ENCODE peak calls at places on chromosomes 16 and 17, in nine cellular contexts. One of them, this sample, is unnamed.

GRCh38 chr17:48445248-48445620 is 15.2 kb upstream of the SKAP1 start:
- DNase-seq in CD8-positive, alpha-beta memory T cell: no peak
- DNase-seq in cardiac muscle cell: no peak
- DNase-seq in fibroblast of mammary gland: no peak
- DNase-seq in fibroblast of pulmonary artery: no peak
- DNase-seq in iris pigment epithelial cell: no peak
- DNase-seq in NCI-H1417 treated with DMSO at 0.1 percent for 48 hours: no peak
- DNase-seq in heart right ventricle: no peak
- DNase-seq in naive thymus-derived CD8-positive, alpha-beta T cell: no peak
- DNase-seq in this sample: no peak

GRCh38 chr16:29663020-29663828 is at the start of gene SPN:
- DNase-seq in CD8-positive, alpha-beta memory T cell: peak
- DNase-seq in cardiac muscle cell: no peak
- DNase-seq in fibroblast of mammary gland: no peak
- DNase-seq in fibroblast of pulmonary artery: no peak
- DNase-seq in iris pigment epithelial cell: no peak
- DNase-seq in NCI-H1417 treated with DMSO at 0.1 percent for 48 hours: no peak
- DNase-seq in heart right ventricle: no peak
- DNase-seq in naive thymus-derived CD8-positive, alpha-beta T cell: peak
- DNase-seq in this sample: no peak

GRCh38 chr16:6827931-6828330 is 504.7 kb upstream of the RBFOX1 start:
- DNase-seq in CD8-positive, alpha-beta memory T cell: no peak
- DNase-seq in cardiac muscle cell: no peak
- DNase-seq in fibroblast of mammary gland: no peak
- DNase-seq in fibroblast of pulmonary artery: no peak
- DNase-seq in iris pigment epithelial cell: no peak
- DNase-seq in NCI-H1417 treated with DMSO at 0.1 percent for 48 hours: no peak
- DNase-seq in heart right ventricle: no peak
- DNase-seq in naive thymus-derived CD8-positive, alpha-beta T cell: no peak
- DNase-seq in this sample: no peak

GRCh38 chr17:71802663-71803062 is 318.2 kb upstream of the SOX9 start:
- DNase-seq in CD8-positive, alpha-beta memory T cell: no peak
- DNase-seq in cardiac muscle cell: no peak
- DNase-seq in fibroblast of mammary gland: no peak
- DNase-seq in fibroblast of pulmonary artery: no peak
- DNase-seq in iris pigment epithelial cell: no peak
- DNase-seq in NCI-H1417 treated with DMSO at 0.1 percent for 48 hours: no peak
- DNase-seq in heart right ventricle: no peak
- DNase-seq in naive thymus-derived CD8-positive, alpha-beta T cell: no peak
- DNase-seq in this sample: no peak

GRCh38 chr16:52914428-52914827 is 138.3 kb downstream of the CHD9NB start:
- DNase-seq in CD8-positive, alpha-beta memory T cell: no peak
- DNase-seq in cardiac muscle cell: no peak
- DNase-seq in fibroblast of mammary gland: no peak
- DNase-seq in fibroblast of pulmonary artery: no peak
- DNase-seq in iris pigment epithelial cell: no peak
- DNase-seq in NCI-H1417 treated with DMSO at 0.1 percent for 48 hours: no peak
- DNase-seq in heart right ventricle: no peak
- DNase-seq in naive thymus-derived CD8-positive, alpha-beta T cell: no peak
- DNase-seq in this sample: no peak

GRCh38 chr17:76139801-76140660 is 1.0 kb downstream of the FOXJ1 start:
- DNase-seq in CD8-positive, alpha-beta memory T cell: peak
- DNase-seq in cardiac muscle cell: no peak
- DNase-seq in fibroblast of mammary gland: peak
- DNase-seq in fibroblast of pulmonary artery: no peak
- DNase-seq in iris pigment epithelial cell: no peak
- DNase-seq in NCI-H1417 treated with DMSO at 0.1 percent for 48 hours: no peak
- DNase-seq in heart right ventricle: no peak
- DNase-seq in naive thymus-derived CD8-positive, alpha-beta T cell: peak
- DNase-seq in this sample: peak

GRCh38 chr17:51860934-51861561 is 297.5 kb downstream of the CA10 start:
- DNase-seq in CD8-positive, alpha-beta memory T cell: no peak
- DNase-seq in cardiac muscle cell: peak
- DNase-seq in fibroblast of mammary gland: peak
- DNase-seq in fibroblast of pulmonary artery: peak
- DNase-seq in iris pigment epithelial cell: peak
- DNase-seq in NCI-H1417 treated with DMSO at 0.1 percent for 48 hours: no peak
- DNase-seq in heart right ventricle: no peak
- DNase-seq in naive thymus-derived CD8-positive, alpha-beta T cell: no peak
- DNase-seq in this sample: no peak

GRCh38 chr16:18069683-18070082 is 266.9 kb downstream of the NPIPA8 start:
- DNase-seq in CD8-positive, alpha-beta memory T cell: no peak
- DNase-seq in cardiac muscle cell: no peak
- DNase-seq in fibroblast of mammary gland: no peak
- DNase-seq in fibroblast of pulmonary artery: no peak
- DNase-seq in iris pigment epithelial cell: no peak
- DNase-seq in NCI-H1417 treated with DMSO at 0.1 percent for 48 hours: no peak
- DNase-seq in heart right ventricle: no peak
- DNase-seq in naive thymus-derived CD8-positive, alpha-beta T cell: no peak
- DNase-seq in this sample: no peak

GRCh38 chr17:64773836-64774761 is 112.0 kb upstream of the SMURF2 start:
- DNase-seq in CD8-positive, alpha-beta memory T cell: no peak
- DNase-seq in cardiac muscle cell: peak
- DNase-seq in fibroblast of mammary gland: peak
- DNase-seq in fibroblast of pulmonary artery: peak
- DNase-seq in iris pigment epithelial cell: peak
- DNase-seq in NCI-H1417 treated with DMSO at 0.1 percent for 48 hours: peak
- DNase-seq in heart right ventricle: no peak
- DNase-seq in naive thymus-derived CD8-positive, alpha-beta T cell: no peak
- DNase-seq in this sample: no peak

GRCh38 chr17:11871773-11872172 is 125.5 kb downstream of the ZNF18 start:
- DNase-seq in CD8-positive, alpha-beta memory T cell: no peak
- DNase-seq in cardiac muscle cell: no peak
- DNase-seq in fibroblast of mammary gland: no peak
- DNase-seq in fibroblast of pulmonary artery: no peak
- DNase-seq in iris pigment epithelial cell: no peak
- DNase-seq in NCI-H1417 treated with DMSO at 0.1 percent for 48 hours: no peak
- DNase-seq in heart right ventricle: no peak
- DNase-seq in naive thymus-derived CD8-positive, alpha-beta T cell: no peak
- DNase-seq in this sample: no peak

GRCh38 chr17:41494524-41494923 is 4.8 kb upstream of the KRT36 start:
- DNase-seq in CD8-positive, alpha-beta memory T cell: no peak
- DNase-seq in cardiac muscle cell: no peak
- DNase-seq in fibroblast of mammary gland: peak
- DNase-seq in fibroblast of pulmonary artery: peak
- DNase-seq in iris pigment epithelial cell: peak
- DNase-seq in NCI-H1417 treated with DMSO at 0.1 percent for 48 hours: no peak
- DNase-seq in heart right ventricle: no peak
- DNase-seq in naive thymus-derived CD8-positive, alpha-beta T cell: no peak
- DNase-seq in this sample: no peak

GRCh38 chr16:30777591-30778297 is 9.3 kb downstream of the ZNF629 start:
- DNase-seq in CD8-positive, alpha-beta memory T cell: no peak
- DNase-seq in cardiac muscle cell: no peak
- DNase-seq in fibroblast of mammary gland: no peak
- DNase-seq in fibroblast of pulmonary artery: no peak
- DNase-seq in iris pigment epithelial cell: no peak
- DNase-seq in NCI-H1417 treated with DMSO at 0.1 percent for 48 hours: no peak
- DNase-seq in heart right ventricle: no peak
- DNase-seq in naive thymus-derived CD8-positive, alpha-beta T cell: no peak
- DNase-seq in this sample: no peak

GRCh38 chr17:72259977-72260376 is 139.2 kb downstream of the SOX9 start:
- DNase-seq in CD8-positive, alpha-beta memory T cell: no peak
- DNase-seq in cardiac muscle cell: no peak
- DNase-seq in fibroblast of mammary gland: no peak
- DNase-seq in fibroblast of pulmonary artery: no peak
- DNase-seq in iris pigment epithelial cell: no peak
- DNase-seq in NCI-H1417 treated with DMSO at 0.1 percent for 48 hours: no peak
- DNase-seq in heart right ventricle: no peak
- DNase-seq in naive thymus-derived CD8-positive, alpha-beta T cell: no peak
- DNase-seq in this sample: no peak

GRCh38 chr16:70590722-70591438 is 55.5 kb upstream of the IL34 start:
- DNase-seq in CD8-positive, alpha-beta memory T cell: no peak
- DNase-seq in cardiac muscle cell: no peak
- DNase-seq in fibroblast of mammary gland: no peak
- DNase-seq in fibroblast of pulmonary artery: peak
- DNase-seq in iris pigment epithelial cell: no peak
- DNase-seq in NCI-H1417 treated with DMSO at 0.1 percent for 48 hours: no peak
- DNase-seq in heart right ventricle: peak
- DNase-seq in naive thymus-derived CD8-positive, alpha-beta T cell: no peak
- DNase-seq in this sample: no peak

GRCh38 chr17:17679748-17680147 is 1.5 kb upstream of the RAI1 start:
- DNase-seq in CD8-positive, alpha-beta memory T cell: no peak
- DNase-seq in cardiac muscle cell: no peak
- DNase-seq in fibroblast of mammary gland: no peak
- DNase-seq in fibroblast of pulmonary artery: no peak
- DNase-seq in iris pigment epithelial cell: no peak
- DNase-seq in NCI-H1417 treated with DMSO at 0.1 percent for 48 hours: no peak
- DNase-seq in heart right ventricle: no peak
- DNase-seq in naive thymus-derived CD8-positive, alpha-beta T cell: no peak
- DNase-seq in this sample: no peak

GRCh38 chr17:80855968-80856862 is 135.4 kb upstream of the CHMP6 start:
- DNase-seq in CD8-positive, alpha-beta memory T cell: no peak
- DNase-seq in cardiac muscle cell: peak
- DNase-seq in fibroblast of mammary gland: peak
- DNase-seq in fibroblast of pulmonary artery: peak
- DNase-seq in iris pigment epithelial cell: peak
- DNase-seq in NCI-H1417 treated with DMSO at 0.1 percent for 48 hours: no peak
- DNase-seq in heart right ventricle: peak
- DNase-seq in naive thymus-derived CD8-positive, alpha-beta T cell: no peak
- DNase-seq in this sample: no peak

GRCh38 chr17:50684612-50685333 is 22.9 kb downstream of the ANKRD40 start:
- DNase-seq in CD8-positive, alpha-beta memory T cell: no peak
- DNase-seq in cardiac muscle cell: no peak
- DNase-seq in fibroblast of mammary gland: no peak
- DNase-seq in fibroblast of pulmonary artery: no peak
- DNase-seq in iris pigment epithelial cell: no peak
- DNase-seq in NCI-H1417 treated with DMSO at 0.1 percent for 48 hours: no peak
- DNase-seq in heart right ventricle: no peak
- DNase-seq in naive thymus-derived CD8-positive, alpha-beta T cell: no peak
- DNase-seq in this sample: no peak

GRCh38 chr17:263773-264172 is 82.3 kb upstream of the DOC2B start:
- DNase-seq in CD8-positive, alpha-beta memory T cell: no peak
- DNase-seq in cardiac muscle cell: no peak
- DNase-seq in fibroblast of mammary gland: no peak
- DNase-seq in fibroblast of pulmonary artery: no peak
- DNase-seq in iris pigment epithelial cell: no peak
- DNase-seq in NCI-H1417 treated with DMSO at 0.1 percent for 48 hours: no peak
- DNase-seq in heart right ventricle: no peak
- DNase-seq in naive thymus-derived CD8-positive, alpha-beta T cell: no peak
- DNase-seq in this sample: no peak

GRCh38 chr17:39455919-39456318 is 4.9 kb upstream of the MED1 start:
- DNase-seq in CD8-positive, alpha-beta memory T cell: no peak
- DNase-seq in cardiac muscle cell: no peak
- DNase-seq in fibroblast of mammary gland: no peak
- DNase-seq in fibroblast of pulmonary artery: no peak
- DNase-seq in iris pigment epithelial cell: no peak
- DNase-seq in NCI-H1417 treated with DMSO at 0.1 percent for 48 hours: no peak
- DNase-seq in heart right ventricle: no peak
- DNase-seq in naive thymus-derived CD8-positive, alpha-beta T cell: no peak
- DNase-seq in this sample: no peak

GRCh38 chr16:4580245-4580644 is 24.1 kb downstream of the C16orf96 start:
- DNase-seq in CD8-positive, alpha-beta memory T cell: no peak
- DNase-seq in cardiac muscle cell: peak
- DNase-seq in fibroblast of mammary gland: peak
- DNase-seq in fibroblast of pulmonary artery: peak
- DNase-seq in iris pigment epithelial cell: peak
- DNase-seq in NCI-H1417 treated with DMSO at 0.1 percent for 48 hours: no peak
- DNase-seq in heart right ventricle: no peak
- DNase-seq in naive thymus-derived CD8-positive, alpha-beta T cell: no peak
- DNase-seq in this sample: no peak

GRCh38 chr16:56610609-56611111 is 2.3 kb downstream of the MT2A start:
- DNase-seq in CD8-positive, alpha-beta memory T cell: no peak
- DNase-seq in cardiac muscle cell: peak
- DNase-seq in fibroblast of mammary gland: peak
- DNase-seq in fibroblast of pulmonary artery: peak
- DNase-seq in iris pigment epithelial cell: peak
- DNase-seq in NCI-H1417 treated with DMSO at 0.1 percent for 48 hours: no peak
- DNase-seq in heart right ventricle: peak
- DNase-seq in naive thymus-derived CD8-positive, alpha-beta T cell: no peak
- DNase-seq in this sample: no peak

GRCh38 chr16:59707441-59707840 is 973.3 kb upstream of the GOT2 start:
- DNase-seq in CD8-positive, alpha-beta memory T cell: no peak
- DNase-seq in cardiac muscle cell: no peak
- DNase-seq in fibroblast of mammary gland: no peak
- DNase-seq in fibroblast of pulmonary artery: no peak
- DNase-seq in iris pigment epithelial cell: no peak
- DNase-seq in NCI-H1417 treated with DMSO at 0.1 percent for 48 hours: no peak
- DNase-seq in heart right ventricle: no peak
- DNase-seq in naive thymus-derived CD8-positive, alpha-beta T cell: no peak
- DNase-seq in this sample: no peak

GRCh38 chr17:45794840-45795239 is 10.7 kb downstream of the CRHR1 start:
- DNase-seq in CD8-positive, alpha-beta memory T cell: no peak
- DNase-seq in cardiac muscle cell: peak
- DNase-seq in fibroblast of mammary gland: peak
- DNase-seq in fibroblast of pulmonary artery: no peak
- DNase-seq in iris pigment epithelial cell: no peak
- DNase-seq in NCI-H1417 treated with DMSO at 0.1 percent for 48 hours: no peak
- DNase-seq in heart right ventricle: no peak
- DNase-seq in naive thymus-derived CD8-positive, alpha-beta T cell: no peak
- DNase-seq in this sample: no peak

GRCh38 chr16:13390093-13390985 is 488.9 kb downstream of the SHISA9 start:
- DNase-seq in CD8-positive, alpha-beta memory T cell: no peak
- DNase-seq in cardiac muscle cell: no peak
- DNase-seq in fibroblast of mammary gland: no peak
- DNase-seq in fibroblast of pulmonary artery: no peak
- DNase-seq in iris pigment epithelial cell: no peak
- DNase-seq in NCI-H1417 treated with DMSO at 0.1 percent for 48 hours: no peak
- DNase-seq in heart right ventricle: no peak
- DNase-seq in naive thymus-derived CD8-positive, alpha-beta T cell: no peak
- DNase-seq in this sample: no peak

GRCh38 chr16:17432902-17433576 is 37.7 kb downstream of the XYLT1 start:
- DNase-seq in CD8-positive, alpha-beta memory T cell: no peak
- DNase-seq in cardiac muscle cell: peak
- DNase-seq in fibroblast of mammary gland: peak
- DNase-seq in fibroblast of pulmonary artery: peak
- DNase-seq in iris pigment epithelial cell: no peak
- DNase-seq in NCI-H1417 treated with DMSO at 0.1 percent for 48 hours: no peak
- DNase-seq in heart right ventricle: no peak
- DNase-seq in naive thymus-derived CD8-positive, alpha-beta T cell: no peak
- DNase-seq in this sample: no peak

GRCh38 chr17:74386397-74386796 is 19.1 kb downstream of the GPR142 start:
- DNase-seq in CD8-positive, alpha-beta memory T cell: no peak
- DNase-seq in cardiac muscle cell: peak
- DNase-seq in fibroblast of mammary gland: peak
- DNase-seq in fibroblast of pulmonary artery: peak
- DNase-seq in iris pigment epithelial cell: no peak
- DNase-seq in NCI-H1417 treated with DMSO at 0.1 percent for 48 hours: no peak
- DNase-seq in heart right ventricle: peak
- DNase-seq in naive thymus-derived CD8-positive, alpha-beta T cell: no peak
- DNase-seq in this sample: no peak

GRCh38 chr17:68519911-68520310 is 7.7 kb downstream of the PRKAR1A start:
- DNase-seq in CD8-positive, alpha-beta memory T cell: no peak
- DNase-seq in cardiac muscle cell: peak
- DNase-seq in fibroblast of mammary gland: no peak
- DNase-seq in fibroblast of pulmonary artery: no peak
- DNase-seq in iris pigment epithelial cell: peak
- DNase-seq in NCI-H1417 treated with DMSO at 0.1 percent for 48 hours: no peak
- DNase-seq in heart right ventricle: peak
- DNase-seq in naive thymus-derived CD8-positive, alpha-beta T cell: no peak
- DNase-seq in this sample: no peak

GRCh38 chr17:8470447-8471047 is 34.9 kb downstream of the NDEL1 start:
- DNase-seq in CD8-positive, alpha-beta memory T cell: no peak
- DNase-seq in cardiac muscle cell: peak
- DNase-seq in fibroblast of mammary gland: peak
- DNase-seq in fibroblast of pulmonary artery: peak
- DNase-seq in iris pigment epithelial cell: no peak
- DNase-seq in NCI-H1417 treated with DMSO at 0.1 percent for 48 hours: no peak
- DNase-seq in heart right ventricle: peak
- DNase-seq in naive thymus-derived CD8-positive, alpha-beta T cell: no peak
- DNase-seq in this sample: no peak

GRCh38 chr17:2994441-2994840 is 69.0 kb downstream of the OR1D5 start:
- DNase-seq in CD8-positive, alpha-beta memory T cell: no peak
- DNase-seq in cardiac muscle cell: no peak
- DNase-seq in fibroblast of mammary gland: no peak
- DNase-seq in fibroblast of pulmonary artery: no peak
- DNase-seq in iris pigment epithelial cell: no peak
- DNase-seq in NCI-H1417 treated with DMSO at 0.1 percent for 48 hours: no peak
- DNase-seq in heart right ventricle: no peak
- DNase-seq in naive thymus-derived CD8-positive, alpha-beta T cell: no peak
- DNase-seq in this sample: no peak

GRCh38 chr17:75273968-75274708 is 3.1 kb upstream of the MIF4GD start:
- DNase-seq in CD8-positive, alpha-beta memory T cell: no peak
- DNase-seq in cardiac muscle cell: peak
- DNase-seq in fibroblast of mammary gland: peak
- DNase-seq in fibroblast of pulmonary artery: peak
- DNase-seq in iris pigment epithelial cell: peak
- DNase-seq in NCI-H1417 treated with DMSO at 0.1 percent for 48 hours: no peak
- DNase-seq in heart right ventricle: no peak
- DNase-seq in naive thymus-derived CD8-positive, alpha-beta T cell: no peak
- DNase-seq in this sample: no peak

GRCh38 chr16:50202926-50203624 is 50.0 kb downstream of the TENT4B start:
- DNase-seq in CD8-positive, alpha-beta memory T cell: no peak
- DNase-seq in cardiac muscle cell: peak
- DNase-seq in fibroblast of mammary gland: peak
- DNase-seq in fibroblast of pulmonary artery: peak
- DNase-seq in iris pigment epithelial cell: peak
- DNase-seq in NCI-H1417 treated with DMSO at 0.1 percent for 48 hours: no peak
- DNase-seq in heart right ventricle: no peak
- DNase-seq in naive thymus-derived CD8-positive, alpha-beta T cell: no peak
- DNase-seq in this sample: no peak

This sample was measured in B cell.